ENCODE peak calls at places on chromosomes 16 and 17, in four cellular contexts. F, L, Z and V are unnamed samples.
A peak's percentile ranks its signal among the peaks of the same experiment; 100 is the strongest.

GRCh38 chr16:3295209-3295608 is 10.0 kb downstream of the TIGD7 start:
- DNase-seq in F (no peak), L (no peak), Z (no peak), V (no peak)

GRCh38 chr16:81567987-81568748 is 123.6 kb downstream of the CMIP start:
- DNase-seq in F (peak; percentile 73), L (peak; percentile 58), Z (no peak), V (no peak)

GRCh38 chr16:22360963-22361659 is 13.3 kb downstream of the CDR2 start:
- DNase-seq in F (no peak), L (no peak), Z (no peak), V (no peak)

GRCh38 chr17:79921411-79922160 is 82.3 kb upstream of the CBX4 start:
- DNase-seq in F (peak; percentile 40), L (no peak), Z (no peak), V (no peak)

GRCh38 chr17:74742153-74742515 is 5.1 kb downstream of the RAB37 start:
- DNase-seq in F (no peak), L (no peak), Z (no peak), V (peak; percentile 68)

GRCh38 chr16:65817066-65817465 is 549.4 kb upstream of the CDH5 start:
- DNase-seq in F (no peak), L (no peak), Z (no peak), V (no peak)

GRCh38 chr17:77328823-77329740 is 188.3 kb downstream of the SEC14L1 start:
- DNase-seq in F (no peak), L (peak; percentile 23), Z (no peak), V (peak; percentile 56)

GRCh38 chr16:70685938-70686375 is at the start of gene MTSS2:
- DNase-seq in F (peak; percentile 90), L (peak; percentile 83), Z (peak; percentile 90), V (peak; percentile 90)

GRCh38 chr16:80564394-80564793 is 23.6 kb downstream of the DYNLRB2 start:
- DNase-seq in F (no peak), L (no peak), Z (no peak), V (no peak)

GRCh38 chr16:26614102-26614864 is 452.4 kb upstream of the C16orf82 start:
- DNase-seq in F (no peak), L (no peak), Z (no peak), V (no peak)

GRCh38 chr17:77372444-77373297 is 231.9 kb downstream of the SEC14L1 start:
- DNase-seq in F (peak; percentile 95), L (peak; percentile 76), Z (peak; percentile 86), V (peak; percentile 83)

GRCh38 chr16:23324727-23325126 is 22.6 kb downstream of the SCNN1B start:
- DNase-seq in F (peak; percentile 70), L (peak; percentile 78), Z (peak; percentile 28), V (no peak)

GRCh38 chr17:62680541-62681052 is 53.1 kb downstream of the MRC2 start:
- DNase-seq in F (no peak), L (peak; percentile 52), Z (peak; percentile 71), V (no peak)

GRCh38 chr17:80455784-80456183 is 20.6 kb downstream of the NPTX1 start:
- DNase-seq in F (no peak), L (no peak), Z (no peak), V (no peak)

GRCh38 chr17:73952136-73952497 is 251.4 kb upstream of the RPL38 start:
- DNase-seq in F (no peak), L (no peak), Z (no peak), V (no peak)

GRCh38 chr17:78329263-78330059 is 30.4 kb downstream of the SOCS3 start:
- DNase-seq in F (peak; percentile 58), L (no peak), Z (no peak), V (no peak)

GRCh38 chr16:66293932-66294331 is 72.6 kb upstream of the CDH5 start:
- DNase-seq in F (no peak), L (no peak), Z (no peak), V (no peak)

GRCh38 chr17:38871247-38871991 is 1.6 kb downstream of the LASP1 start:
- DNase-seq in F (no peak), L (peak; percentile 76), Z (peak; percentile 79), V (peak; percentile 87)

GRCh38 chr17:40310882-40311391 is 2.0 kb downstream of the RARA start:
- DNase-seq in F (no peak), L (no peak), Z (no peak), V (peak; percentile 45)

GRCh38 chr16:31474173-31474714 is 2.3 kb downstream of the TGFB1I1 start:
- DNase-seq in F (no peak), L (no peak), Z (no peak), V (no peak)

GRCh38 chr17:21397341-21398050 is 21.3 kb downstream of the KCNJ12 start:
- DNase-seq in F (no peak), L (no peak), Z (peak; percentile 74), V (no peak)

GRCh38 chr16:263944-264343 is 11.8 kb downstream of the RGS11 start:
- DNase-seq in F (peak; percentile 65), L (no peak), Z (no peak), V (no peak)

GRCh38 chr17:59370580-59371299 is 39.3 kb downstream of the YPEL2 start:
- DNase-seq in F (no peak), L (no peak), Z (no peak), V (no peak)

GRCh38 chr16:56605475-56605874 is 2.9 kb upstream of the MT2A start:
- DNase-seq in F (no peak), L (no peak), Z (no peak), V (no peak)

GRCh38 chr17:78272181-78272913 is 40.9 kb downstream of the TMEM235 start:
- DNase-seq in F (no peak), L (peak; percentile 79), Z (no peak), V (peak; percentile 52)

GRCh38 chr16:10001258-10001785 is 180.9 kb downstream of the GRIN2A start:
- DNase-seq in F (no peak), L (no peak), Z (no peak), V (no peak)

GRCh38 chr16:88599825-88600538 is 29.8 kb downstream of the ZC3H18 start:
- DNase-seq in F (peak; percentile 62), L (no peak), Z (no peak), V (no peak)

GRCh38 chr16:16107839-16108238 is 115.5 kb downstream of the ABCC6 start:
- DNase-seq in F (peak; percentile 2), L (no peak), Z (no peak), V (no peak)

GRCh38 chr17:81057079-81057730 is 22.3 kb downstream of the BAIAP2 start:
- DNase-seq in F (no peak), L (peak; percentile 84), Z (peak; percentile 75), V (no peak)

GRCh38 chr17:58335779-58336455 is 7.3 kb upstream of the TSPOAP1 start:
- DNase-seq in F (peak; percentile 66), L (peak; percentile 53), Z (no peak), V (no peak)

GRCh38 chr17:51739245-51739886 is 419.1 kb downstream of the CA10 start:
- DNase-seq in F (no peak), L (no peak), Z (no peak), V (no peak)

GRCh38 chr16:65125322-65125721 is 3.5 kb upstream of the CDH11 start:
- DNase-seq in F (no peak), L (no peak), Z (no peak), V (no peak)

GRCh38 chr17:48335858-48336500 is 94.0 kb downstream of the SKAP1 start:
- DNase-seq in F (no peak), L (no peak), Z (no peak), V (no peak)

GRCh38 chr17:40038882-40039513 is 15.2 kb downstream of the MED24 start:
- DNase-seq in F (peak; percentile 69), L (peak; percentile 63), Z (peak; percentile 92), V (peak; percentile 68)

GRCh38 chr16:27967169-27967568 is 96.3 kb downstream of the GSG1L start:
- DNase-seq in F (no peak), L (no peak), Z (no peak), V (no peak)

GRCh38 chr16:15639061-15639568 is 3.8 kb downstream of the MARF1 start:
- DNase-seq in F (no peak), L (no peak), Z (no peak), V (no peak)

GRCh38 chr17:8791248-8791909 is 7.8 kb downstream of the MFSD6L start:
- DNase-seq in F (no peak), L (no peak), Z (no peak), V (no peak)

GRCh38 chr16:77043076-77043475 is 147.9 kb upstream of the MON1B start:
- DNase-seq in F (no peak), L (no peak), Z (no peak), V (no peak)

GRCh38 chr17:16493470-16494048 is 1.6 kb upstream of the LRRC75A start:
- DNase-seq in F (no peak), L (no peak), Z (no peak), V (no peak)

GRCh38 chr17:16495561-16495960 is 3.6 kb upstream of the LRRC75A start:
- DNase-seq in F (no peak), L (no peak), Z (no peak), V (no peak)

GRCh38 chr17:16491703-16492612 is at the start of gene LRRC75A:
- DNase-seq in F (peak; percentile 75), L (peak; percentile 59), Z (peak; percentile 42), V (peak; percentile 53)

GRCh38 chr17:16491131-16491702 is 776 bp downstream of the LRRC75A start:
- DNase-seq in F (no peak), L (peak; percentile 28), Z (no peak), V (no peak)

DNA sequence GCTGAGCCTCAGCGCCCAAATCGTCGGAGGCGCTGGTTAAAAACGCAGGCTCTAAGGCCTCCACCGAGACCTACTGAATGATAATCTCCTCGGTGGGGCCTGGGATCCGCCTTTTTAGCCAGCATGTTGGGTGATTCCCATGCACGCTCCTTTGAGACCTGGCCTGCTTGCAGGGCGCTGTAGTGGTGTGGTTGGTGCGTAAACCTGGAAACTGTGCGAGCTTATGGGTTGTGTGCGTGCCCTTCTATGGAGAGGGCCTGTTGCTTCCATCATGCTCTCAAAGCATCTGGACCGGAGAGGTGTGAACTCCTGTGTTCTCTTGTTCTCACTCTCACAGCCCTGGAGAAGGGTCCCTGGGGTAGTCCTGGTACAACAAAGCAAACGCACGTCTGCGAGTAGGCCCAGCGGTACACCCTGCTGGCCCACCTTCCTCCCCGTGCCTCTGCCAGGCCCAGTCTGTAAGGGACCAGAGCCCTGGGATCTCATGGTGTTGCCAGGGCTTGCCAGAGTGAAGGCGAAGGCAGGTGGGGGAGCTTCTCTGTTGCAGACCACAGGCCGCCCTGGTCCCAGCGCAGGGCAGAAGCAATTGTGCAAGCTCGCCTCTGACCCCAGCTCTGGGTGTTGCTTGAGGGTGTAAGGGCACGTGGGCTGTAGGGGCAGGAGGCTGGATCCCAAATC is 759 bp upstream of the LRRC75A start:
- DNase-seq in F (no peak), L (no peak), Z (no peak), V (no peak)
- H3K27me3 ChIP-seq in F (no peaks in the 10 kb centered on the region), L (no peaks in the 10 kb centered on the region), Z (no peaks in the 10 kb centered on the region), V (no peaks in the 10 kb centered on the region)

GRCh38 chr16:89873109-89873821 is at the start of gene TCF25:
- DNase-seq in F (peak; percentile 93), L (peak; percentile 82), Z (peak; percentile 75), V (peak; percentile 86)
- TF ChIP-seq POLR2A in F (peak; percentile 87), L (peak; percentile 27), Z (peak; percentile 89), V (peak; percentile 75)

GRCh38 chr17:50207792-50208567 is 6.5 kb upstream of the COL1A1 start:
- DNase-seq in F (no peak), L (no peak), Z (peak; percentile 23), V (no peak)

GRCh38 chr17:50205111-50205821 is 3.8 kb upstream of the COL1A1 start:
- DNase-seq in F (no peak), L (no peak), Z (peak; percentile 62), V (no peak)

GRCh38 chr17:50205931-50206505 is 4.6 kb upstream of the COL1A1 start:
- DNase-seq in F (no peak), L (no peak), Z (peak; percentile 21), V (no peak)

GRCh38 chr17:50207318-50207717 is 5.9 kb upstream of the COL1A1 start:
- DNase-seq in F (no peak), L (no peak), Z (no peak), V (no peak)

GRCh38 chr17:50206604-50207293 is 5.3 kb upstream of the COL1A1 start:
- DNase-seq in F (no peak), L (no peak), Z (peak; percentile 77), V (no peak)
- H3K4me3 ChIP-seq in F (no peak overlapping the region), L (no peak overlapping the region), Z (no peak overlapping the region), V (no peak overlapping the region)

GRCh38 chr16:51154271-51155171 is 3.5 kb upstream of the SALL1 start:
- DNase-seq in F (no peak), L (no peak), Z (peak; percentile 77), V (no peak)
- H3K27me3 ChIP-seq in F (peaks cover 74% of the 10 kb centered on the region), L (peaks cover 93% of the 10 kb centered on the region), Z (no peaks in the 10 kb centered on the region), V (no peaks in the 10 kb centered on the region)